ENCODE peak calls at places on chromosomes 4 and X, in six cellular contexts. C is HepG2, S is RWPE1, T is psoas muscle, R is GM10248, A is AG08396. B is an unnamed sample.

GRCh38 chr4:40516651-40517050 is 113.0 kb downstream of the RBM47 start:
- DNase-seq in C (no peak), S (no peak), T (no peak), R (peak), A (no peak), B (no peak)

GRCh38 chr4:126977306-126977705 is 655.5 kb upstream of the INTU start:
- DNase-seq in C (no peak), S (no peak), T (no peak), R (no peak), A (peak), B (peak)

GRCh38 chr4:41318839-41319530 is 62.3 kb downstream of the UCHL1 start:
- DNase-seq in C (peak), S (no peak), T (no peak), R (no peak), A (no peak), B (peak)

GRCh38 chr4:11495291-11495690 is 66.6 kb upstream of the HS3ST1 start:
- DNase-seq in C (no peak), S (no peak), T (no peak), R (no peak), A (no peak), B (peak)

GRCh38 chr4:18214656-18215055 is 193.1 kb upstream of the LCORL start:
- DNase-seq in C (no peak), S (no peak), T (no peak), R (no peak), A (no peak), B (no peak)

GRCh38 chrX:120140293-120140981 is 18.0 kb upstream of the RHOXF2 start:
- DNase-seq in C (no peak), S (no peak), T (no peak), R (no peak), A (no peak), B (no peak)

GRCh38 chrX:122739770-122740169 is 444.3 kb upstream of the GRIA3 start:
- DNase-seq in C (peak), S (no peak), T (no peak), R (no peak), A (no peak), B (no peak)

GRCh38 chrX:22406332-22406731 is 133.6 kb downstream of the CBLL2 start:
- DNase-seq in C (no peak), S (no peak), T (no peak), R (no peak), A (no peak), B (no peak)

GRCh38 chr4:140038031-140038533 is 115.9 kb downstream of the MAML3 start:
- DNase-seq in C (peak), S (no peak), T (no peak), R (no peak), A (no peak), B (peak)

GRCh38 chr4:19711871-19712270 is 539.8 kb upstream of the SLIT2 start:
- DNase-seq in C (no peak), S (peak), T (no peak), R (no peak), A (peak), B (peak)

GRCh38 chr4:115360441-115360840 is 247.0 kb upstream of the NDST4 start:
- DNase-seq in C (no peak), S (no peak), T (no peak), R (no peak), A (no peak), B (no peak)

GRCh38 chr4:55458164-55458563 is 62.4 kb downstream of the TMEM165 start:
- DNase-seq in C (no peak), S (peak), T (no peak), R (no peak), A (no peak), B (peak)

GRCh38 chr4:37562592-37562991 is 123.6 kb downstream of the RELL1 start:
- DNase-seq in C (no peak), S (peak), T (no peak), R (no peak), A (no peak), B (peak)

GRCh38 chrX:49978191-49978590 is 55.8 kb downstream of the CLCN5 start:
- DNase-seq in C (no peak), S (no peak), T (no peak), R (no peak), A (no peak), B (no peak)

GRCh38 chrX:38868941-38869378 is 67.7 kb downstream of the MID1IP1 start:
- DNase-seq in C (no peak), S (peak), T (no peak), R (no peak), A (peak), B (peak)

GRCh38 chr4:140003851-140004579 is 150.0 kb downstream of the MAML3 start:
- DNase-seq in C (no peak), S (no peak), T (no peak), R (no peak), A (no peak), B (no peak)

GRCh38 chrX:42020225-42020624 is 96.9 kb upstream of the CASK start:
- DNase-seq in C (no peak), S (no peak), T (no peak), R (no peak), A (no peak), B (no peak)

GRCh38 chrX:16828126-16828908 is 41.8 kb downstream of the RBBP7 start:
- DNase-seq in C (no peak), S (no peak), T (no peak), R (no peak), A (no peak), B (peak)

GRCh38 chr4:107845721-107846120 is 21.0 kb downstream of the SGMS2 start:
- DNase-seq in C (no peak), S (no peak), T (no peak), R (no peak), A (no peak), B (no peak)

GRCh38 chr4:113101669-113102068 is 52.2 kb downstream of the ANK2 start:
- DNase-seq in C (peak), S (no peak), T (no peak), R (no peak), A (peak), B (peak)

GRCh38 chrX:51461053-51462050 is 35.0 kb downstream of the NUDT11 start:
- DNase-seq in C (peak), S (peak), T (no peak), R (peak), A (peak), B (peak)

GRCh38 chrX:2397648-2398340 is 103.0 kb downstream of the DHRSX start:
- DNase-seq in C (no peak), S (peak), T (no peak), R (no peak), A (peak), B (peak)

GRCh38 chr4:158169931-158170690 is 2.7 kb downstream of the GASK1B start:
- DNase-seq in C (peak), S (no peak), T (no peak), R (no peak), A (no peak), B (no peak)